ENCODE peak calls at places on chromosome 17, in four cellular contexts. R, N, A and T are unnamed samples.

GRCh38 chr17:72359274-72359673 is 238.5 kb downstream of the SOX9 start:
- DNase-seq in A (no peak), N (no peak), R (no peak), T (no peak)

GRCh38 chr17:4170639-4171280 is 27.8 kb downstream of the CYB5D2 start:
- DNase-seq in N (no peak), R (no peak), A (no peak), T (no peak)

GRCh38 chr17:80270836-80271235 is 10.2 kb downstream of the RNF213 start:
- DNase-seq in A (no peak), N (no peak), R (no peak), T (no peak)

GRCh38 chr17:5191541-5192417 is at the start of gene ZNF594:
- DNase-seq in A (peak; percentile 93), R (peak; percentile 96), N (peak; percentile 99), T (peak; percentile 83)

GRCh38 chr17:48497103-48497502 is 33.7 kb downstream of the HOXB1 start:
- DNase-seq in N (no peak), R (peak; percentile 68), A (no peak), T (no peak)

GRCh38 chr17:5563451-5563850 is 20.9 kb downstream of the NLRP1 start:
- DNase-seq in N (no peak), R (peak; percentile 51), A (no peak), T (no peak)

GRCh38 chr17:20156196-20157077 is 147.3 kb downstream of the SPECC1 start:
- DNase-seq in A (peak; percentile 38), R (peak; percentile 22), N (peak; percentile 86), T (no peak)

GRCh38 chr17:53588317-53588716 is 234.4 kb upstream of the KIF2B start:
- DNase-seq in R (no peak), A (no peak), N (no peak), T (no peak)

GRCh38 chr17:80379348-80379747 is 35.6 kb upstream of the ENDOV start:
- DNase-seq in A (no peak), N (no peak), R (no peak), T (no peak)

GRCh38 chr17:38628441-38628840 is 22.7 kb upstream of the SRCIN1 start:
- DNase-seq in R (peak; percentile 6), N (peak; percentile 69), A (peak; percentile 67), T (no peak)

GRCh38 chr17:13088666-13089065 is 70.8 kb upstream of the ELAC2 start:
- DNase-seq in N (no peak), A (no peak), R (no peak), T (no peak)

GRCh38 chr17:65359016-65359415 is 202.4 kb downstream of the AXIN2 start:
- DNase-seq in N (no peak), A (peak; percentile 56), R (peak; percentile 77), T (peak; percentile 42)

GRCh38 chr17:65975878-65976277 is 216.1 kb downstream of the CEP112 start:
- DNase-seq in A (no peak), N (no peak), R (no peak), T (no peak)

GRCh38 chr17:76447931-76448652 is 4.9 kb downstream of the UBE2O start:
- DNase-seq in N (no peak), A (no peak), R (peak; percentile 58), T (no peak)

GRCh38 chr17:80289631-80290030 is 29.0 kb downstream of the RNF213 start:
- DNase-seq in R (no peak), A (no peak), N (no peak), T (no peak)

GRCh38 chr17:64618848-64619247 is 43.3 kb downstream of the SMURF2 start:
- DNase-seq in N (no peak), A (no peak), R (no peak), T (no peak)

GRCh38 chr17:27407916-27408846 is 48.1 kb upstream of the KSR1 start:
- DNase-seq in R (peak; percentile 76), N (peak; percentile 78), A (peak; percentile 7), T (no peak)

GRCh38 chr17:31604936-31605335 is 213.5 kb downstream of the RAB11FIP4 start:
- DNase-seq in A (no peak), R (no peak), N (no peak), T (no peak)

GRCh38 chr17:75876938-75877751 is 1.2 kb downstream of the TRIM47 start:
- DNase-seq in R (peak; percentile 89), N (peak; percentile 98), A (peak; percentile 87), T (peak; percentile 92)

GRCh38 chr17:21252875-21253645 is at the start of gene NATD1:
- DNase-seq in A (peak; percentile 65), R (peak; percentile 81), N (peak; percentile 97), T (peak; percentile 38)

GRCh38 chr17:70901870-70902269 is 732.5 kb downstream of the KCNJ2 start:
- DNase-seq in N (no peak), R (no peak), A (no peak), T (no peak)

GRCh38 chr17:14204084-14204483 is 32.6 kb downstream of the CDRT15 start:
- DNase-seq in N (no peak), A (no peak), R (no peak), T (no peak)

GRCh38 chr17:7147772-7148171 is 31.4 kb downstream of the ASGR1 start:
- DNase-seq in R (no peak), N (no peak), A (no peak), T (no peak)

GRCh38 chr17:65156835-65157565 is 19.8 kb downstream of the RGS9 start:
- DNase-seq in A (no peak), N (no peak), R (no peak), T (no peak)

GRCh38 chr17:73969956-73970355 is 233.5 kb upstream of the RPL38 start:
- DNase-seq in A (no peak), N (peak; percentile 81), R (peak; percentile 18), T (no peak)

GRCh38 chr17:76281573-76282371 is 16.6 kb downstream of the UBALD2 start:
- DNase-seq in R (no peak), A (no peak), N (no peak), T (no peak)

GRCh38 chr17:73545633-73546032 is 98.6 kb downstream of the SDK2 start:
- DNase-seq in R (no peak), N (no peak), A (no peak), T (no peak)

GRCh38 chr17:2192367-2193028 is 111.1 kb downstream of the SMG6 start:
- DNase-seq in N (no peak), A (peak; percentile 48), R (peak; percentile 98), T (peak; percentile 77)

GRCh38 chr17:57366558-57367351 is 110.4 kb downstream of the MSI2 start:
- DNase-seq in R (no peak), A (no peak), N (no peak), T (no peak)

GRCh38 chr17:13940858-13941665 is 128.2 kb upstream of the COX10 start:
- DNase-seq in A (peak; percentile 46), N (no peak), R (peak; percentile 17), T (no peak)

GRCh38 chr17:20189322-20189721 is 180.2 kb downstream of the SPECC1 start:
- DNase-seq in N (no peak), A (no peak), R (no peak), T (no peak)

GRCh38 chr17:40828454-40829039 is 6.1 kb upstream of the KRT10 start:
- DNase-seq in N (no peak), R (no peak), A (no peak), T (no peak)

GRCh38 chr17:44097110-44097810 is 26.2 kb downstream of the HDAC5 start:
- DNase-seq in R (peak; percentile 94), N (no peak), A (no peak), T (no peak)

GRCh38 chr17:75619506-75620431 is 13.5 kb upstream of the SMIM5 start:
- DNase-seq in A (no peak), R (peak; percentile 29), N (no peak), T (no peak)

GRCh38 chr17:31250229-31250628 is 46.8 kb downstream of the OMG start:
- DNase-seq in N (no peak), R (no peak), A (no peak), T (no peak)

GRCh38 chr17:56917559-56918296 is 3.9 kb upstream of the TRIM25 start:
- DNase-seq in N (no peak), R (no peak), A (no peak), T (no peak)

GRCh38 chr17:9121186-9121820 is 100.0 kb downstream of the NTN1 start:
- DNase-seq in R (no peak), A (no peak), N (no peak), T (no peak)

GRCh38 chr17:48187867-48188608 is 80.5 kb downstream of the SNX11 start:
- DNase-seq in N (no peak), A (no peak), R (no peak), T (no peak)

DNA sequence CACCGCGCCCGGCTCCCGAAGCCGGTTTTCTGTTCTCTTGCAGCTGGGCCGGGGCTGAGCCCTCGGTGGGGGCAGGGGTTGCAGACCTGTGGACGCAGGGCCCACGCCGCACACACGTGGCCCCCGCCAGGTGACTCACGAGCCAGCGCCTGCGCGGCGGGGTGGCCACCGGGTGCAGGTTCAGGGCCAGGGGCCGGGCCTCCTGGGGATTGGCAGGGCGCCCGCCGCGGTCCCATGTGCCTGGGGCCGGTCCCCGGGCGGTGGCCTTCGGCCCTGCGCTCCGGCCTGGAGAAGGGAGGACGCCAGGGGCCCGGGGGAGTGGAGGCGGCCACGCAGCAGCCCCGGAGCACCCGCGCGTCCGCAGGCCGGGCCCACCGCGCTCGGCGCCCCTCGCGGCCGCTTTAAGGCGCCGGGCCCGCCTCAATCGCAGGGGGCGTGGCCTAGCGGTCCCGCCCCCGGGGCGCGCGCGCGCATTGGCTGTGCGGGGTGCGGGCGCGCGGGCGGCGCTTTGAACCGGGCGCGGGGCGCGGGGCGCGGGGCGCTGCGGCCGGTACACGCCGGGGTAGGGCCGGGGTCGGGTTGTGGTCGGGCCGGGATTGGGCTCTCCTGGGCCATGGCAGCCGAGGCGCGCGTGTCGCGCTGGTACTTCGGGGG is at the start of gene SLC25A10:
- DNase-seq in A (peak; percentile 68), N (peak; percentile 91), R (peak; percentile 52), T (no peak)
- H3K4me3 ChIP-seq in A (peak within 1 kb of the TSS; percentile 96), N (peak within 1 kb of the TSS; percentile 43), R (peak within 1 kb of the TSS; percentile 59), T (peak within 1 kb of the TSS; percentile 62)

GRCh38 chr17:51764387-51764971 is 394.0 kb downstream of the CA10 start:
- DNase-seq in R (peak; percentile 69), N (no peak), A (peak; percentile 68), T (no peak)
- TF ChIP-seq CTCF in R (peak; percentile 91), N (no peak), A (peak; percentile 96), T (peak; percentile 82)

GRCh38 chr17:32875230-32875903 is 1.6 kb downstream of the MYO1D start:
- DNase-seq in N (no peak), A (no peak), R (no peak), T (no peak)
- H3K4me3 ChIP-seq in N (no peak overlapping the region), A (peak overlapping the region; percentile 72), R (peak overlapping the region; percentile 83), T (no peak overlapping the region)

GRCh38 chr17:15247891-15248529 is 17.1 kb downstream of the PMP22 start:
- DNase-seq in A (no peak), N (no peak), R (peak; percentile 17), T (no peak)
- TF ChIP-seq CTCF in A (peak; percentile 62), N (no peak), R (peak; percentile 44), T (peak; percentile 75)

GRCh38 chr17:42107597-42108576 is 4.6 kb downstream of the DHX58 start:
- DNase-seq in R (no peak), N (peak; percentile 94), A (peak; percentile 74), T (no peak)
- H3K4me3 ChIP-seq in R (no peak overlapping the region), N (no peak overlapping the region), A (peak overlapping the region; percentile 51), T (peak overlapping the region; percentile 45)